ENCODE peak calls at places on chromosomes 11 and 22, in ten cellular contexts. One of them, this sample, is unnamed.

GRCh38 chr22:23591203-23591791 is 11.2 kb upstream of the IGLL1 start:
- DNase-seq in prostate gland: peak
- DNase-seq in posterior cingulate gyrus: peak
- DNase-seq in choroid plexus epithelial cell: peak
- DNase-seq in activated T-cell treated with anti-CD3 and anti-CD28 coated beads for 1 hour: peak
- DNase-seq in GM10248: peak
- DNase-seq in neural crest cell: peak
- DNase-seq in fibroblast of the conjunctiva: peak
- DNase-seq in stimulated activated CD4-positive, alpha-beta T cell treated with anti-CD3 and anti-CD28 coated beads, Interleukin-4, amount 100 ng/mL, for 4 hours: peak
- DNase-seq in renal cortical epithelial cell: peak
- DNase-seq in this sample: no peak

GRCh38 chr11:111719379-111719778 is 46.8 kb downstream of the PPP2R1B start:
- DNase-seq in prostate gland: no peak
- DNase-seq in posterior cingulate gyrus: no peak
- DNase-seq in choroid plexus epithelial cell: no peak
- DNase-seq in activated T-cell treated with anti-CD3 and anti-CD28 coated beads for 1 hour: no peak
- DNase-seq in GM10248: no peak
- DNase-seq in neural crest cell: no peak
- DNase-seq in fibroblast of the conjunctiva: no peak
- DNase-seq in stimulated activated CD4-positive, alpha-beta T cell treated with anti-CD3 and anti-CD28 coated beads, Interleukin-4, amount 100 ng/mL, for 4 hours: no peak
- DNase-seq in renal cortical epithelial cell: peak
- DNase-seq in this sample: no peak

GRCh38 chr11:112797072-112797471 is 164.1 kb upstream of the NCAM1 start:
- DNase-seq in prostate gland: no peak
- DNase-seq in posterior cingulate gyrus: no peak
- DNase-seq in choroid plexus epithelial cell: peak
- DNase-seq in activated T-cell treated with anti-CD3 and anti-CD28 coated beads for 1 hour: no peak
- DNase-seq in GM10248: no peak
- DNase-seq in neural crest cell: no peak
- DNase-seq in fibroblast of the conjunctiva: no peak
- DNase-seq in stimulated activated CD4-positive, alpha-beta T cell treated with anti-CD3 and anti-CD28 coated beads, Interleukin-4, amount 100 ng/mL, for 4 hours: no peak
- DNase-seq in renal cortical epithelial cell: peak
- DNase-seq in this sample: no peak

GRCh38 chr11:1180947-1181391 is 23.2 kb downstream of the MUC5AC start:
- DNase-seq in prostate gland: no peak
- DNase-seq in posterior cingulate gyrus: no peak
- DNase-seq in choroid plexus epithelial cell: no peak
- DNase-seq in activated T-cell treated with anti-CD3 and anti-CD28 coated beads for 1 hour: no peak
- DNase-seq in GM10248: no peak
- DNase-seq in neural crest cell: no peak
- DNase-seq in fibroblast of the conjunctiva: no peak
- DNase-seq in stimulated activated CD4-positive, alpha-beta T cell treated with anti-CD3 and anti-CD28 coated beads, Interleukin-4, amount 100 ng/mL, for 4 hours: no peak
- DNase-seq in renal cortical epithelial cell: no peak
- DNase-seq in this sample: no peak

GRCh38 chr22:43891360-43892182 is at the start of gene PNPLA5:
- DNase-seq in prostate gland: no peak
- DNase-seq in posterior cingulate gyrus: no peak
- DNase-seq in choroid plexus epithelial cell: peak
- DNase-seq in activated T-cell treated with anti-CD3 and anti-CD28 coated beads for 1 hour: no peak
- DNase-seq in GM10248: no peak
- DNase-seq in neural crest cell: no peak
- DNase-seq in fibroblast of the conjunctiva: no peak
- DNase-seq in stimulated activated CD4-positive, alpha-beta T cell treated with anti-CD3 and anti-CD28 coated beads, Interleukin-4, amount 100 ng/mL, for 4 hours: peak
- DNase-seq in renal cortical epithelial cell: no peak
- DNase-seq in this sample: no peak

GRCh38 chr22:44200855-44201550 is 20.3 kb downstream of the PARVG start:
- DNase-seq in prostate gland: no peak
- DNase-seq in posterior cingulate gyrus: no peak
- DNase-seq in choroid plexus epithelial cell: no peak
- DNase-seq in activated T-cell treated with anti-CD3 and anti-CD28 coated beads for 1 hour: no peak
- DNase-seq in GM10248: no peak
- DNase-seq in neural crest cell: no peak
- DNase-seq in fibroblast of the conjunctiva: no peak
- DNase-seq in stimulated activated CD4-positive, alpha-beta T cell treated with anti-CD3 and anti-CD28 coated beads, Interleukin-4, amount 100 ng/mL, for 4 hours: no peak
- DNase-seq in renal cortical epithelial cell: no peak
- DNase-seq in this sample: no peak

GRCh38 chr11:111372538-111372937 is 6.5 kb downstream of the POU2AF1 start:
- DNase-seq in prostate gland: no peak
- DNase-seq in posterior cingulate gyrus: peak
- DNase-seq in choroid plexus epithelial cell: no peak
- DNase-seq in activated T-cell treated with anti-CD3 and anti-CD28 coated beads for 1 hour: no peak
- DNase-seq in GM10248: no peak
- DNase-seq in neural crest cell: no peak
- DNase-seq in fibroblast of the conjunctiva: no peak
- DNase-seq in stimulated activated CD4-positive, alpha-beta T cell treated with anti-CD3 and anti-CD28 coated beads, Interleukin-4, amount 100 ng/mL, for 4 hours: no peak
- DNase-seq in renal cortical epithelial cell: no peak
- DNase-seq in this sample: no peak

GRCh38 chr22:18990355-18991137 is 54.5 kb upstream of the PRODH start:
- DNase-seq in prostate gland: no peak
- DNase-seq in posterior cingulate gyrus: no peak
- DNase-seq in choroid plexus epithelial cell: no peak
- DNase-seq in activated T-cell treated with anti-CD3 and anti-CD28 coated beads for 1 hour: no peak
- DNase-seq in GM10248: no peak
- DNase-seq in neural crest cell: no peak
- DNase-seq in fibroblast of the conjunctiva: no peak
- DNase-seq in stimulated activated CD4-positive, alpha-beta T cell treated with anti-CD3 and anti-CD28 coated beads, Interleukin-4, amount 100 ng/mL, for 4 hours: no peak
- DNase-seq in renal cortical epithelial cell: no peak
- DNase-seq in this sample: no peak

GRCh38 chr11:3130269-3131071 is 34.6 kb downstream of the OSBPL5 start:
- DNase-seq in prostate gland: peak
- DNase-seq in posterior cingulate gyrus: peak
- DNase-seq in choroid plexus epithelial cell: no peak
- DNase-seq in activated T-cell treated with anti-CD3 and anti-CD28 coated beads for 1 hour: no peak
- DNase-seq in GM10248: no peak
- DNase-seq in neural crest cell: no peak
- DNase-seq in fibroblast of the conjunctiva: no peak
- DNase-seq in stimulated activated CD4-positive, alpha-beta T cell treated with anti-CD3 and anti-CD28 coated beads, Interleukin-4, amount 100 ng/mL, for 4 hours: no peak
- DNase-seq in renal cortical epithelial cell: no peak
- DNase-seq in this sample: no peak

GRCh38 chr22:20151276-20151588 is 377 bp upstream of the CCDC188 start:
- DNase-seq in prostate gland: no peak
- DNase-seq in posterior cingulate gyrus: no peak
- DNase-seq in choroid plexus epithelial cell: no peak
- DNase-seq in activated T-cell treated with anti-CD3 and anti-CD28 coated beads for 1 hour: no peak
- DNase-seq in GM10248: no peak
- DNase-seq in neural crest cell: no peak
- DNase-seq in fibroblast of the conjunctiva: no peak
- DNase-seq in stimulated activated CD4-positive, alpha-beta T cell treated with anti-CD3 and anti-CD28 coated beads, Interleukin-4, amount 100 ng/mL, for 4 hours: no peak
- DNase-seq in renal cortical epithelial cell: no peak
- DNase-seq in this sample: no peak

GRCh38 chr22:26330971-26331625 is 98.0 kb upstream of the ASPHD2 start:
- DNase-seq in prostate gland: peak
- DNase-seq in posterior cingulate gyrus: peak
- DNase-seq in choroid plexus epithelial cell: peak
- DNase-seq in activated T-cell treated with anti-CD3 and anti-CD28 coated beads for 1 hour: peak
- DNase-seq in GM10248: peak
- DNase-seq in neural crest cell: peak
- DNase-seq in fibroblast of the conjunctiva: peak
- DNase-seq in stimulated activated CD4-positive, alpha-beta T cell treated with anti-CD3 and anti-CD28 coated beads, Interleukin-4, amount 100 ng/mL, for 4 hours: peak
- DNase-seq in renal cortical epithelial cell: peak
- DNase-seq in this sample: peak

GRCh38 chr11:132913886-132914285 is 618.4 kb downstream of the OPCML start:
- DNase-seq in prostate gland: no peak
- DNase-seq in posterior cingulate gyrus: no peak
- DNase-seq in choroid plexus epithelial cell: no peak
- DNase-seq in activated T-cell treated with anti-CD3 and anti-CD28 coated beads for 1 hour: no peak
- DNase-seq in GM10248: no peak
- DNase-seq in neural crest cell: no peak
- DNase-seq in fibroblast of the conjunctiva: no peak
- DNase-seq in stimulated activated CD4-positive, alpha-beta T cell treated with anti-CD3 and anti-CD28 coated beads, Interleukin-4, amount 100 ng/mL, for 4 hours: no peak
- DNase-seq in renal cortical epithelial cell: no peak
- DNase-seq in this sample: no peak

GRCh38 chr22:50190182-50190951 is 4.7 kb downstream of the TRABD start:
- DNase-seq in prostate gland: peak
- DNase-seq in posterior cingulate gyrus: no peak
- DNase-seq in choroid plexus epithelial cell: peak
- DNase-seq in activated T-cell treated with anti-CD3 and anti-CD28 coated beads for 1 hour: peak
- DNase-seq in GM10248: peak
- DNase-seq in neural crest cell: no peak
- DNase-seq in fibroblast of the conjunctiva: peak
- DNase-seq in stimulated activated CD4-positive, alpha-beta T cell treated with anti-CD3 and anti-CD28 coated beads, Interleukin-4, amount 100 ng/mL, for 4 hours: peak
- DNase-seq in renal cortical epithelial cell: peak
- DNase-seq in this sample: no peak

GRCh38 chr11:46738887-46739286 is 19.9 kb downstream of the F2 start:
- DNase-seq in prostate gland: no peak
- DNase-seq in posterior cingulate gyrus: no peak
- DNase-seq in choroid plexus epithelial cell: no peak
- DNase-seq in activated T-cell treated with anti-CD3 and anti-CD28 coated beads for 1 hour: no peak
- DNase-seq in GM10248: no peak
- DNase-seq in neural crest cell: no peak
- DNase-seq in fibroblast of the conjunctiva: no peak
- DNase-seq in stimulated activated CD4-positive, alpha-beta T cell treated with anti-CD3 and anti-CD28 coated beads, Interleukin-4, amount 100 ng/mL, for 4 hours: no peak
- DNase-seq in renal cortical epithelial cell: no peak
- DNase-seq in this sample: no peak

GRCh38 chr11:132430352-132431091 is 1060.1 kb downstream of the NTM start:
- DNase-seq in prostate gland: no peak
- DNase-seq in posterior cingulate gyrus: no peak
- DNase-seq in choroid plexus epithelial cell: no peak
- DNase-seq in activated T-cell treated with anti-CD3 and anti-CD28 coated beads for 1 hour: no peak
- DNase-seq in GM10248: no peak
- DNase-seq in neural crest cell: no peak
- DNase-seq in fibroblast of the conjunctiva: no peak
- DNase-seq in stimulated activated CD4-positive, alpha-beta T cell treated with anti-CD3 and anti-CD28 coated beads, Interleukin-4, amount 100 ng/mL, for 4 hours: no peak
- DNase-seq in renal cortical epithelial cell: peak
- DNase-seq in this sample: no peak

GRCh38 chr11:60158666-60159065 is 24.2 kb downstream of the MS4A6A start:
- DNase-seq in prostate gland: no peak
- DNase-seq in posterior cingulate gyrus: no peak
- DNase-seq in choroid plexus epithelial cell: no peak
- DNase-seq in activated T-cell treated with anti-CD3 and anti-CD28 coated beads for 1 hour: no peak
- DNase-seq in GM10248: no peak
- DNase-seq in neural crest cell: no peak
- DNase-seq in fibroblast of the conjunctiva: no peak
- DNase-seq in stimulated activated CD4-positive, alpha-beta T cell treated with anti-CD3 and anti-CD28 coated beads, Interleukin-4, amount 100 ng/mL, for 4 hours: no peak
- DNase-seq in renal cortical epithelial cell: no peak
- DNase-seq in this sample: no peak

GRCh38 chr11:64963072-64963631 is 8.8 kb downstream of the MAJIN start:
- DNase-seq in prostate gland: no peak
- DNase-seq in posterior cingulate gyrus: no peak
- DNase-seq in choroid plexus epithelial cell: no peak
- DNase-seq in activated T-cell treated with anti-CD3 and anti-CD28 coated beads for 1 hour: no peak
- DNase-seq in GM10248: no peak
- DNase-seq in neural crest cell: no peak
- DNase-seq in fibroblast of the conjunctiva: no peak
- DNase-seq in stimulated activated CD4-positive, alpha-beta T cell treated with anti-CD3 and anti-CD28 coated beads, Interleukin-4, amount 100 ng/mL, for 4 hours: no peak
- DNase-seq in renal cortical epithelial cell: no peak
- DNase-seq in this sample: no peak

GRCh38 chr22:44928711-44929347 is 81.0 kb downstream of the PHF21B start:
- DNase-seq in prostate gland: no peak
- DNase-seq in posterior cingulate gyrus: no peak
- DNase-seq in choroid plexus epithelial cell: no peak
- DNase-seq in activated T-cell treated with anti-CD3 and anti-CD28 coated beads for 1 hour: no peak
- DNase-seq in GM10248: no peak
- DNase-seq in neural crest cell: no peak
- DNase-seq in fibroblast of the conjunctiva: no peak
- DNase-seq in stimulated activated CD4-positive, alpha-beta T cell treated with anti-CD3 and anti-CD28 coated beads, Interleukin-4, amount 100 ng/mL, for 4 hours: no peak
- DNase-seq in renal cortical epithelial cell: no peak
- DNase-seq in this sample: no peak

GRCh38 chr11:33266418-33267215 is 9.4 kb downstream of the HIPK3 start:
- DNase-seq in prostate gland: no peak
- DNase-seq in posterior cingulate gyrus: no peak
- DNase-seq in choroid plexus epithelial cell: peak
- DNase-seq in activated T-cell treated with anti-CD3 and anti-CD28 coated beads for 1 hour: no peak
- DNase-seq in GM10248: no peak
- DNase-seq in neural crest cell: no peak
- DNase-seq in fibroblast of the conjunctiva: peak
- DNase-seq in stimulated activated CD4-positive, alpha-beta T cell treated with anti-CD3 and anti-CD28 coated beads, Interleukin-4, amount 100 ng/mL, for 4 hours: no peak
- DNase-seq in renal cortical epithelial cell: peak
- DNase-seq in this sample: no peak

GRCh38 chr22:48664586-48664985 is 1163.1 kb downstream of the BRD1 start:
- DNase-seq in prostate gland: no peak
- DNase-seq in posterior cingulate gyrus: no peak
- DNase-seq in choroid plexus epithelial cell: no peak
- DNase-seq in activated T-cell treated with anti-CD3 and anti-CD28 coated beads for 1 hour: no peak
- DNase-seq in GM10248: no peak
- DNase-seq in neural crest cell: no peak
- DNase-seq in fibroblast of the conjunctiva: no peak
- DNase-seq in stimulated activated CD4-positive, alpha-beta T cell treated with anti-CD3 and anti-CD28 coated beads, Interleukin-4, amount 100 ng/mL, for 4 hours: no peak
- DNase-seq in renal cortical epithelial cell: no peak
- DNase-seq in this sample: no peak

GRCh38 chr11:104051806-104052205 is 15.4 kb downstream of the DDI1 start:
- DNase-seq in prostate gland: no peak
- DNase-seq in posterior cingulate gyrus: no peak
- DNase-seq in choroid plexus epithelial cell: peak
- DNase-seq in activated T-cell treated with anti-CD3 and anti-CD28 coated beads for 1 hour: no peak
- DNase-seq in GM10248: no peak
- DNase-seq in neural crest cell: no peak
- DNase-seq in fibroblast of the conjunctiva: no peak
- DNase-seq in stimulated activated CD4-positive, alpha-beta T cell treated with anti-CD3 and anti-CD28 coated beads, Interleukin-4, amount 100 ng/mL, for 4 hours: no peak
- DNase-seq in renal cortical epithelial cell: no peak
- DNase-seq in this sample: no peak

GRCh38 chr22:43293259-43293658 is 49.9 kb downstream of the SCUBE1 start:
- DNase-seq in prostate gland: peak
- DNase-seq in posterior cingulate gyrus: no peak
- DNase-seq in choroid plexus epithelial cell: no peak
- DNase-seq in activated T-cell treated with anti-CD3 and anti-CD28 coated beads for 1 hour: no peak
- DNase-seq in GM10248: no peak
- DNase-seq in neural crest cell: no peak
- DNase-seq in fibroblast of the conjunctiva: no peak
- DNase-seq in stimulated activated CD4-positive, alpha-beta T cell treated with anti-CD3 and anti-CD28 coated beads, Interleukin-4, amount 100 ng/mL, for 4 hours: no peak
- DNase-seq in renal cortical epithelial cell: no peak
- DNase-seq in this sample: no peak

GRCh38 chr11:67562951-67563350 is 20.7 kb upstream of the GSTP1 start:
- DNase-seq in prostate gland: no peak
- DNase-seq in posterior cingulate gyrus: no peak
- DNase-seq in choroid plexus epithelial cell: no peak
- DNase-seq in activated T-cell treated with anti-CD3 and anti-CD28 coated beads for 1 hour: no peak
- DNase-seq in GM10248: no peak
- DNase-seq in neural crest cell: no peak
- DNase-seq in fibroblast of the conjunctiva: no peak
- DNase-seq in stimulated activated CD4-positive, alpha-beta T cell treated with anti-CD3 and anti-CD28 coated beads, Interleukin-4, amount 100 ng/mL, for 4 hours: no peak
- DNase-seq in renal cortical epithelial cell: no peak
- DNase-seq in this sample: no peak

GRCh38 chr11:94602430-94603372 is 35.5 kb downstream of the PIWIL4 start:
- DNase-seq in prostate gland: peak
- DNase-seq in posterior cingulate gyrus: peak
- DNase-seq in choroid plexus epithelial cell: peak
- DNase-seq in activated T-cell treated with anti-CD3 and anti-CD28 coated beads for 1 hour: peak
- DNase-seq in GM10248: peak
- DNase-seq in neural crest cell: no peak
- DNase-seq in fibroblast of the conjunctiva: peak
- DNase-seq in stimulated activated CD4-positive, alpha-beta T cell treated with anti-CD3 and anti-CD28 coated beads, Interleukin-4, amount 100 ng/mL, for 4 hours: peak
- DNase-seq in renal cortical epithelial cell: peak
- DNase-seq in this sample: peak

This sample was measured in HFF-Myc.